ENCODE peak calls at places on chromosomes 16 and 17, in six cellular contexts. Z, O, N, I, G and J are unnamed samples.

GRCh38 chr16:28324887-28325279 is 32.6 kb downstream of the SBK1 start:
- DNase-seq in O (no peak), G (no peak), I (no peak), N (no peak), Z (no peak), J (no peak)

GRCh38 chr16:87165885-87166284 is 151.3 kb downstream of the C16orf95 start:
- DNase-seq in I (no peak), G (no peak), Z (no peak), O (no peak), N (no peak), J (no peak)

GRCh38 chr17:55273579-55274370 is 9.0 kb downstream of the HLF start:
- DNase-seq in I (no peak), Z (peak; percentile 56), N (peak; percentile 82), G (no peak), O (peak; percentile 52), J (peak; percentile 98)

GRCh38 chr17:7704601-7705268 is at the start of gene EFNB3:
- DNase-seq in G (no peak), O (no peak), I (no peak), Z (peak; percentile 44), N (peak; percentile 79), J (no peak)

GRCh38 chr17:28097901-28098300 is 55.4 kb downstream of the NLK start:
- DNase-seq in Z (no peak), N (no peak), G (no peak), O (no peak), I (no peak), J (no peak)

GRCh38 chr17:628507-628941 is 86.1 kb downstream of the VPS53 start:
- DNase-seq in G (no peak), O (no peak), I (no peak), N (no peak), Z (peak; percentile 57), J (no peak)

GRCh38 chr17:52157603-52158449 is 688 bp downstream of the CA10 start:
- DNase-seq in N (peak; percentile 21), O (peak; percentile 9), Z (no peak), I (no peak), G (no peak), J (no peak)

GRCh38 chr16:51624083-51624775 is 473.2 kb upstream of the SALL1 start:
- DNase-seq in G (no peak), O (no peak), N (no peak), Z (no peak), I (no peak), J (no peak)

GRCh38 chr16:85850344-85850880 is 48.5 kb upstream of the IRF8 start:
- DNase-seq in I (no peak), N (no peak), O (no peak), Z (no peak), G (no peak), J (no peak)

GRCh38 chr16:85752511-85753420 is 1.9 kb upstream of the C16orf74 start:
- DNase-seq in Z (peak; percentile 52), G (no peak), I (no peak), O (no peak), N (peak; percentile 48), J (no peak)

GRCh38 chr16:16075463-16076399 is 126.3 kb downstream of the ABCC1 start:
- DNase-seq in N (peak; percentile 32), Z (no peak), I (no peak), G (no peak), O (no peak), J (no peak)

GRCh38 chr16:11781773-11782172 is 15.3 kb downstream of the ZC3H7A start:
- DNase-seq in I (no peak), Z (no peak), O (peak; percentile 46), G (no peak), N (no peak), J (no peak)